ENCODE peak calls at places on chromosomes 6 and 20, in four cellular contexts. N is progenitor cell of endocrine pancreas, O is nephron progenitor cell, I is mesothelial cell of epicardium. Y is an unnamed sample.

GRCh38 chr6:116370717-116371383 is at the start of gene DSE:
- DNase-seq in N (peak), O (peak), I (peak), Y (peak)

GRCh38 chr20:54040528-54040927 is 29.9 kb downstream of the BCAS1 start:
- DNase-seq in N (no peak), O (no peak), I (no peak), Y (peak)

GRCh38 chr6:103723438-103723837 is 1136.3 kb downstream of the HACE1 start:
- DNase-seq in N (no peak), O (no peak), I (no peak), Y (no peak)

GRCh38 chr6:156984178-156984738 is 207.1 kb downstream of the ARID1B start:
- DNase-seq in N (no peak), O (no peak), I (no peak), Y (no peak)

GRCh38 chr6:111817451-111818146 is 55.7 kb downstream of the FYN start:
- DNase-seq in N (no peak), O (no peak), I (no peak), Y (no peak)

GRCh38 chr6:144340541-144341371 is 55.6 kb downstream of the UTRN start:
- DNase-seq in N (no peak), O (no peak), I (no peak), Y (peak)

GRCh38 chr6:139743629-139744028 is 369.2 kb upstream of the CITED2 start:
- DNase-seq in N (no peak), O (no peak), I (no peak), Y (peak)

GRCh38 chr20:25251019-25251418 is 3.1 kb downstream of the PYGB start:
- DNase-seq in N (no peak), O (no peak), I (no peak), Y (no peak)

GRCh38 chr6:431986-432385 is 40.4 kb downstream of the IRF4 start:
- DNase-seq in N (no peak), O (no peak), I (no peak), Y (no peak)

GRCh38 chr20:63860325-63861051 is 810 bp upstream of the ABHD16B start:
- DNase-seq in N (no peak), O (no peak), I (no peak), Y (no peak)

GRCh38 chr20:51860015-51860882 is 57.9 kb upstream of the SALL4 start:
- DNase-seq in N (no peak), O (peak), I (no peak), Y (peak)

GRCh38 chr6:81752084-81752968 is at the start of gene TENT5A:
- DNase-seq in N (peak), O (peak), I (peak), Y (peak)

GRCh38 chr6:41940759-41941279 is 789 bp downstream of the CCND3 start:
- DNase-seq in N (peak), O (peak), I (peak), Y (peak)

GRCh38 chr20:58523072-58523681 is 8.0 kb upstream of the APCDD1L start:
- DNase-seq in N (no peak), O (no peak), I (no peak), Y (no peak)

GRCh38 chr20:54629632-54630031 is 154.2 kb downstream of the DOK5 start:
- DNase-seq in N (no peak), O (no peak), I (no peak), Y (no peak)

GRCh38 chr20:35226126-35226774 is at the start of gene MMP24:
- DNase-seq in N (no peak), O (peak), I (no peak), Y (no peak)

GRCh38 chr20:3037654-3038053 is 5.8 kb upstream of the GNRH2 start:
- DNase-seq in N (no peak), O (no peak), I (no peak), Y (no peak)

GRCh38 chr20:57179265-57179664 is 87.2 kb downstream of the BMP7 start:
- DNase-seq in N (no peak), O (no peak), I (no peak), Y (no peak)

GRCh38 chr6:168541307-168541706 is 100.3 kb downstream of the SMOC2 start:
- DNase-seq in N (no peak), O (no peak), I (no peak), Y (no peak)

GRCh38 chr6:90790696-90791095 is 203.8 kb upstream of the MAP3K7 start:
- DNase-seq in N (no peak), O (no peak), I (no peak), Y (peak)

GRCh38 chr6:167993169-167993568 is 4.3 kb upstream of the KIF25 start:
- DNase-seq in N (no peak), O (no peak), I (no peak), Y (no peak)

GRCh38 chr6:10276888-10277287 is 138.0 kb downstream of the TFAP2A start:
- DNase-seq in N (no peak), O (peak), I (no peak), Y (no peak)

GRCh38 chr20:32195581-32195980 is 12.0 kb downstream of the PLAGL2 start:
- DNase-seq in N (no peak), O (no peak), I (no peak), Y (no peak)

GRCh38 chr6:32852844-32853540 is 512 bp downstream of the TAP1 start:
- DNase-seq in N (no peak), O (peak), I (peak), Y (peak)

GRCh38 chr6:157669747-157670216 is 153.3 kb upstream of the SNX9 start:
- DNase-seq in N (no peak), O (peak), I (peak), Y (peak)

GRCh38 chr20:41776450-41776849 is 158.3 kb upstream of the CHD6 start:
- DNase-seq in N (no peak), O (peak), I (no peak), Y (no peak)

GRCh38 chr6:170083236-170084051 is 207.4 kb downstream of the DLL1 start:
- DNase-seq in N (no peak), O (no peak), I (peak), Y (no peak)

GRCh38 chr6:157912326-157912725 is 69.3 kb upstream of the SYNJ2 start:
- DNase-seq in N (no peak), O (no peak), I (no peak), Y (peak)

GRCh38 chr20:20207872-20208271 is 155.5 kb downstream of the CFAP61 start:
- DNase-seq in N (no peak), O (no peak), I (no peak), Y (no peak)
- TF ChIP-seq CTCF in N (no peak), O (no peak), I (no peak), Y (no peak)

DNA sequence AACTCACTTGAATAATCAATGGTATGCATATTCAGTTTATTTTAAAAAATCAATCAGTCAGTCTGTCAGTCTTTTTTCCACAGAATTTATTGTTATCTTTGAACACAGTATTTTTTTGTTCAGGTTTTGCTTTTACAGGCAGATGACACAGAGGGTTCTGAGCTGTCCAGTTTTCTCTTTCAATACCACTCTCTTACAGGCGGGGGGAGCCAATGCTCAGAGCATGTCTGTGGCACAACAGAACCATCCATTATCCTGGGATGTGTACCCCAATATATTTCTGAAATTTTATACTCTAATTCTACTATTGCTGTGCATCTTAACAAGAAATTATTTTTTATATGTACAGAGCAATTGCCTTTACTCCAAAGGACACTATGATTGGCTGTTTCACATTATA is 21.2 kb downstream of the ROS1 start:
- DNase-seq in N (no peak), O (no peak), I (no peak), Y (peak)
- TF ChIP-seq CTCF in N (no peak), O (no peak), I (no peak), Y (peak)

DNA sequence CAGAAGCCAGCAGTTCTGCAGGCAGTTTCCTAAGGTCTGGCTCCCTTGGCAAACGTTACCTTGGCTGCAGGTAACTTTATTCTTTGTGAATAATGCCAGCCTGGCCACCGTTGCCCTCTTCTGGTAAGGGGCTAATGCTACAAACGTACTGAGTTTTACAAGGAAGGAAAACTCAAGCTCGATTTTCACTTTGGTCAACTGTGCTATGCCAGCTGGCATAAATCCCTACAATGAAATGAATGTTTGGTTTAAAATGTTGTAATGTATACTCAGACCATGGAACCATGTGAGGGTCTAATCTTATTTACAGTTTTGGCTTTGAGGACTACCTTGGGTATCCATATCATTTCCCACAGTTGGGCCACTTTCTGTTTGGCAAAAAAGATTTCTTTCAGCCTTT is 101.4 kb downstream of the SLX4IP start:
- DNase-seq in N (no peak), O (no peak), I (no peak), Y (peak)
- TF ChIP-seq CTCF in N (peak), O (no peak), I (no peak), Y (peak)

GRCh38 chr6:77264970-77265369 is 198.3 kb downstream of the HTR1B start:
- DNase-seq in N (no peak), O (no peak), I (no peak), Y (no peak)
- TF ChIP-seq CTCF in N (no peak), O (no peak), I (no peak), Y (no peak)

GRCh38 chr6:52937908-52938307 is 28.4 kb upstream of the GSTA3 start:
- DNase-seq in N (no peak), O (no peak), I (no peak), Y (no peak)
- TF ChIP-seq CTCF in N (no peak), O (no peak), I (no peak), Y (no peak)

Y was measured in fibroblast of villous mesenchyme.